ENCODE peak calls at places on chromosomes 7 and 10, in five cellular contexts. H is skeletal muscle cell; E is activated CD8-positive, alpha-beta memory T cell treated with anti-CD3 and anti-CD28 coated beads for 1 hour; L is left ventricle myocardium inferior; V is Caki2. O is an unnamed sample.
A peak's percentile ranks its signal among the peaks of the same experiment; 100 is the strongest.

GRCh38 chr10:58827381-58827780 is 314.7 kb downstream of the BICC1 start:
- DNase-seq in H (no peak), E (no peak), L (no peak), V (no peak), O (no peak)

GRCh38 chr10:101778781-101779543 is 3.0 kb upstream of the FGF8 start:
- DNase-seq in H (no peak), E (no peak), L (no peak), V (no peak), O (no peak)

GRCh38 chr10:101839421-101840063 is 4.1 kb downstream of the KCNIP2 start:
- DNase-seq in H (no peak), E (no peak), L (peak; percentile 48), V (no peak), O (no peak)

GRCh38 chr7:96596120-96596826 is 113.4 kb downstream of the SEM1 start:
- DNase-seq in H (no peak), E (no peak), L (no peak), V (no peak), O (no peak)

GRCh38 chr7:101880536-101881443 is 63.4 kb downstream of the CUX1 start:
- DNase-seq in H (peak; percentile 54), E (no peak), L (no peak), V (peak; percentile 76), O (no peak)

GRCh38 chr10:99667108-99667751 is 7.9 kb downstream of the ENTPD7 start:
- DNase-seq in H (peak; percentile 59), E (no peak), L (no peak), V (peak; percentile 81), O (no peak)

GRCh38 chr7:44072364-44073231 is 7.2 kb upstream of the PGAM2 start:
- DNase-seq in H (peak; percentile 62), E (no peak), L (peak; percentile 82), V (peak; percentile 68), O (no peak)

GRCh38 chr10:49359349-49360231 is 36.3 kb downstream of the DRGX start:
- DNase-seq in H (peak; percentile 49), E (no peak), L (peak; percentile 38), V (no peak), O (no peak)

GRCh38 chr7:46725838-46726237 is 804.8 kb upstream of the IGFBP3 start:
- DNase-seq in H (no peak), E (no peak), L (no peak), V (no peak), O (no peak)

GRCh38 chr7:100219271-100219737 is 445 bp upstream of the PVRIG start:
- DNase-seq in H (no peak), E (no peak), L (no peak), V (no peak), O (no peak)